ENCODE peak calls at places on chromosomes 12 and 14, in nine cellular contexts. G, P, D, E, W, H, S, Y and B are unnamed samples. For H3K36me3, the result is how much of the 10 kb centered on the place peaks cover.

GRCh38 chr12:11726659-11727058 is 77.2 kb downstream of the ETV6 start:
- DNase-seq in G (no peak), P (no peak), D (no peak), E (no peak), W (no peak), H (no peak), S (no peak), Y (no peak), B (no peak)

GRCh38 chr12:54154708-54155316 is 34.0 kb downstream of the SMUG1 start:
- DNase-seq in G (no peak), P (no peak), D (no peak), E (no peak), W (no peak), H (no peak), S (no peak), Y (no peak), B (no peak)

GRCh38 chr12:45634273-45634917 is 95.1 kb upstream of the ARID2 start:
- DNase-seq in G (no peak), P (no peak), D (no peak), E (no peak), W (no peak), H (no peak), S (no peak), Y (no peak), B (no peak)

GRCh38 chr12:41794341-41794740 is 350.3 kb downstream of the GXYLT1 start:
- DNase-seq in G (no peak), P (no peak), D (no peak), E (no peak), W (no peak), H (no peak), S (no peak), Y (no peak), B (no peak)

GRCh38 chr12:56157201-56158028 is 744 bp upstream of the MYL6 start:
- DNase-seq in G (peak), P (peak), D (peak), E (peak), W (no peak), H (peak), S (peak), Y (peak), B (peak)

GRCh38 chr14:73661872-73662271 is 17.1 kb downstream of the DNAL1 start:
- DNase-seq in G (no peak), P (no peak), D (no peak), E (no peak), W (no peak), H (no peak), S (no peak), Y (no peak), B (no peak)

GRCh38 chr12:110858848-110859247 is 12.1 kb downstream of the CCDC63 start:
- DNase-seq in G (no peak), P (no peak), D (no peak), E (no peak), W (no peak), H (no peak), S (no peak), Y (no peak), B (no peak)

GRCh38 chr12:52867636-52868035 is 18.8 kb upstream of the KRT78 start:
- DNase-seq in G (peak), P (peak), D (peak), E (no peak), W (no peak), H (peak), S (peak), Y (peak), B (peak)

GRCh38 chr12:55629058-55629841 is 7.4 kb upstream of the OR10P1 start:
- DNase-seq in G (no peak), P (no peak), D (no peak), E (no peak), W (no peak), H (no peak), S (no peak), Y (no peak), B (no peak)

GRCh38 chr12:98793121-98793520 is 148.0 kb downstream of the APAF1 start:
- DNase-seq in G (no peak), P (no peak), D (no peak), E (no peak), W (no peak), H (no peak), S (no peak), Y (no peak), B (no peak)

GRCh38 chr14:61260939-61261776 is 20.0 kb downstream of the TMEM30B start:
- DNase-seq in G (no peak), P (peak), D (no peak), E (no peak), W (no peak), H (no peak), S (peak), Y (no peak), B (no peak)

GRCh38 chr12:132395192-132395907 is 66.0 kb upstream of the GALNT9 start:
- DNase-seq in G (no peak), P (peak), D (no peak), E (no peak), W (no peak), H (peak), S (peak), Y (peak), B (no peak)

GRCh38 chr14:103141117-103141796 is 18.0 kb downstream of the TNFAIP2 start:
- DNase-seq in G (no peak), P (no peak), D (no peak), E (no peak), W (no peak), H (peak), S (peak), Y (peak), B (peak)

GRCh38 chr14:103140316-103141109 is 17.3 kb downstream of the TNFAIP2 start:
- DNase-seq in G (no peak), P (no peak), D (no peak), E (no peak), W (peak), H (no peak), S (no peak), Y (peak), B (peak)

GRCh38 chr14:103138483-103139370 is 15.5 kb downstream of the TNFAIP2 start:
- DNase-seq in G (no peak), P (no peak), D (no peak), E (peak), W (no peak), H (no peak), S (no peak), Y (no peak), B (peak)

GRCh38 chr14:103137721-103138482 is 14.6 kb downstream of the TNFAIP2 start:
- DNase-seq in G (no peak), P (no peak), D (no peak), E (peak), W (no peak), H (no peak), S (no peak), Y (no peak), B (no peak)

GRCh38 chr14:103139371-103140016 is 16.2 kb downstream of the TNFAIP2 start:
- DNase-seq in G (no peak), P (no peak), D (no peak), E (no peak), W (no peak), H (no peak), S (no peak), Y (no peak), B (no peak)
- H3K27ac ChIP-seq in G (peak), P (no peak), D (no peak), E (peak), W (no peak), H (no peak), S (no peak), Y (no peak), B (no peak)

GRCh38 chr12:118374909-118375308 is 1.4 kb upstream of the SUDS3 start:
- DNase-seq in G (no peak), P (no peak), D (no peak), E (no peak), W (no peak), H (no peak), S (no peak), Y (no peak), B (no peak)

GRCh38 chr12:118375348-118375747 is 1.0 kb upstream of the SUDS3 start:
- DNase-seq in G (no peak), P (no peak), D (no peak), E (no peak), W (no peak), H (no peak), S (no peak), Y (no peak), B (no peak)

GRCh38 chr12:118377891-118378470 is 1.6 kb downstream of the SUDS3 start:
- DNase-seq in G (no peak), P (peak), D (peak), E (peak), W (no peak), H (peak), S (peak), Y (peak), B (peak)

GRCh38 chr12:118377005-118377890 is 893 bp downstream of the SUDS3 start:
- DNase-seq in G (no peak), P (no peak), D (no peak), E (no peak), W (no peak), H (no peak), S (peak), Y (no peak), B (peak)

GRCh38 chr12:118376089-118377004 is at the start of gene SUDS3:
- DNase-seq in G (peak), P (peak), D (peak), E (peak), W (peak), H (peak), S (peak), Y (peak), B (peak)
- TF ChIP-seq POLR2A in G (no peak), P (peak), D (peak), E (peak), W (peak), H (peak), S (no peak), Y (peak), B (no peak)

GRCh38 chr12:50097952-50098351 is 5.9 kb upstream of the GPD1 start:
- DNase-seq in G (no peak), P (no peak), D (no peak), E (no peak), W (no peak), H (no peak), S (no peak), Y (no peak), B (no peak)
- H3K36me3 ChIP-seq in G (under half), P (half or more), D (under half), E (under half), W (under half), H (under half), S (under half), Y (half or more), B (half or more)

GRCh38 chr12:44465139-44465538 is 411.0 kb downstream of the NELL2 start:
- DNase-seq in G (no peak), P (no peak), D (no peak), E (no peak), W (no peak), H (no peak), S (no peak), Y (no peak), B (no peak)
- H3K27ac ChIP-seq in G (no peak), P (no peak), D (no peak), E (no peak), W (no peak), H (no peak), S (no peak), Y (no peak), B (no peak)

GRCh38 chr14:91456283-91456682 is 38.7 kb upstream of the CCDC88C start:
- DNase-seq in G (no peak), P (no peak), D (no peak), E (no peak), W (no peak), H (no peak), S (no peak), Y (no peak), B (no peak)
- TF ChIP-seq POLR2A in G (no peak), P (no peak), D (no peak), E (no peak), W (no peak), H (no peak), S (no peak), Y (no peak), B (no peak)

DNA sequence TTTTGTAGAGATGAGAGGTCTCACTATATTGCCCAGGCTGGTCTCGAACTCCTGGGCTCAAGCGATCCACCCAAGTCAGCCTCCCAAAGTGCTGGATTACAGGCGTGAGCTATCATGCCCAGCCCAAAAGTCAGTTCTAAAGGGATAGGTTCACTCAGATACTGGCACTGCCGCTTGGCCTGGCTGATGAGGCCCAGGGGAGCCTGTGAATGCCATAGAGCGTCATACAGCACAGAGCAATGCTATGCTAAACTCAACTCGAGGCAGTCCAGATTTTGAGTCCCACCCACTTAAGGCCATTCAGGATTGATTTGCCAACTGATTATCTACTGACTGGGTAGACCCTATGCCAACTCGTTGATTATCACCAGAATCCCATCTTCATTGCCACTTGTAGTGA is 179.4 kb downstream of the ESR2 start:
- DNase-seq in G (no peak), P (no peak), D (no peak), E (no peak), W (no peak), H (no peak), S (no peak), Y (no peak), B (no peak)
- H3K36me3 ChIP-seq in G (under half), P (under half), D (under half), E (under half), W (under half), H (under half), S (under half), Y (under half), B (under half)

GRCh38 chr12:26273811-26274210 is 78.4 kb downstream of the SSPN start:
- DNase-seq in G (no peak), P (no peak), D (peak), E (no peak), W (no peak), H (no peak), S (no peak), Y (no peak), B (no peak)
- H3K27ac ChIP-seq in G (peak), P (no peak), D (peak), E (peak), W (no peak), H (peak), S (peak), Y (peak), B (no peak)

DNA sequence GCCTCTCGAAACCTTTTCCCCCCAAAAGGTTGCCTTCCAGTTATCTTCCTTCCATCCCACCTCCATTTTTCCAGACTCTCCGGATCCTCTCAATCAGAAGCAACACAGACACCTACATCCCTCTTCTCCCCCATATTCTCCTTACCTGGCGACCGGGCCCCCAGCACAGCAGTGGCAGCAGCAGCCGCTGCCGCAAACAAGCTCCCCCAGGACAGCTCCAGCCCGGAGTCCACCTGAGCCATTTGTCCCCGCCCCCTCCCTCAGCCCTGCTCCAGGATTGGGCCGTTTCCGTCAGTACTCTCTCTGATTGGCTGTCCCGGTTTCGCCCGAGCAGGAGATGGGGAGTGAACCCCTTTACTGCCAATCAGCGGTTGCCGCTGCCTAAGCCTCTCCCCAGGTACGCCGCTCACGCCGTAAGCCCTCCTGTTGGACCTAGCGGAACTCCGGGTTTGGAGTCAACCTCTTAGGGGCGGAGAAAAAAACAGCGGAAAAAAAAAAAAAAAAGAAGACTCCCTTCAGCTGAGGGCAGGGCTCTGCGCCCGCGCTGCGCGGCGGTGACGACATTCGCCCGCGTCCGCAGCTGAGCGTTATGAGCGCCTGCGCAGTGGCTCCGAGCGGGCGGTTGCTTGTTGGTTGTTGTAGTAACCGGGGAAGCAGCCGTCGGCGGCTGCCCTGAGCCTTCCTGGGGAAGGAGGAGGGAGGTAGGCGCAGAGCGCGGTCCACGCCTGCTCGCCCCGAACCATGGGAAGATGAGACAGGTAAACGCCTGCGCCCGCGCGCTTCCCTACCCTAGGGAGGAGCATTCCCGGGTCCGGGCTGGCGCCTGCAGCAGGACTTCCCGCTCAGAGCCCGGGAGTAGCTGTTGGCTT is at the start of the genes ERG28 and TTLL5:
- DNase-seq in G (peak), P (peak), D (peak), E (peak), W (peak), H (peak), S (peak), Y (peak), B (peak)
- TF ChIP-seq POLR2A in G (peak), P (peak), D (peak), E (peak), W (peak), H (peak), S (peak), Y (peak), B (peak)

GRCh38 chr14:40684328-40684727 is 922.3 kb upstream of the LRFN5 start:
- DNase-seq in G (no peak), P (no peak), D (no peak), E (no peak), W (no peak), H (no peak), S (no peak), Y (no peak), B (no peak)
- H3K36me3 ChIP-seq in G (under half), P (under half), D (under half), E (under half), W (under half), H (under half), S (under half), Y (under half), B (under half)